ENCODE peak calls at places on chromosome 18, in seven cellular contexts. One of them, this sample, is unnamed.
A peak's percentile ranks its signal among the peaks of the same experiment; 100 is the strongest.

GRCh38 chr18:75205760-75206109 is 3.2 kb downstream of the PTGR3 start:
- DNase-seq in adrenal gland: no peak
- DNase-seq in Right ventricle myocardium superior: no peak
- DNase-seq in stimulated activated CD8-positive, alpha-beta memory T cell treated with anti-CD3 and anti-CD28 coated beads, Interleukin-7, amount 100 ng/mL, for 1 hour: no peak
- DNase-seq in NT2/D1: no peak
- DNase-seq in stimulated activated CD4-positive, alpha-beta T cell treated with anti-CD3 and anti-CD28 coated beads, TNF-alpha, amount 100 ng/mL, for 1 hour: no peak
- DNase-seq in cardiac fibroblast: no peak
- DNase-seq in this sample: no peak

GRCh38 chr18:23784811-23785245 is 95.6 kb downstream of the LAMA3 start:
- DNase-seq in NT2/D1: no peak
- DNase-seq in adrenal gland: no peak
- DNase-seq in stimulated activated CD8-positive, alpha-beta memory T cell treated with anti-CD3 and anti-CD28 coated beads, Interleukin-7, amount 100 ng/mL, for 1 hour: no peak
- DNase-seq in cardiac fibroblast: peak; percentile 66
- DNase-seq in Right ventricle myocardium superior: no peak
- DNase-seq in stimulated activated CD4-positive, alpha-beta T cell treated with anti-CD3 and anti-CD28 coated beads, TNF-alpha, amount 100 ng/mL, for 1 hour: no peak
- DNase-seq in this sample: no peak

GRCh38 chr18:48742304-48742703 is 203.5 kb downstream of the CTIF start:
- DNase-seq in cardiac fibroblast: no peak
- DNase-seq in NT2/D1: no peak
- DNase-seq in adrenal gland: no peak
- DNase-seq in stimulated activated CD8-positive, alpha-beta memory T cell treated with anti-CD3 and anti-CD28 coated beads, Interleukin-7, amount 100 ng/mL, for 1 hour: no peak
- DNase-seq in Right ventricle myocardium superior: peak; percentile 59
- DNase-seq in stimulated activated CD4-positive, alpha-beta T cell treated with anti-CD3 and anti-CD28 coated beads, TNF-alpha, amount 100 ng/mL, for 1 hour: no peak
- DNase-seq in this sample: no peak

GRCh38 chr18:63367241-63367953 is 391 bp upstream of the KDSR start:
- DNase-seq in stimulated activated CD4-positive, alpha-beta T cell treated with anti-CD3 and anti-CD28 coated beads, TNF-alpha, amount 100 ng/mL, for 1 hour: peak; percentile 76
- DNase-seq in stimulated activated CD8-positive, alpha-beta memory T cell treated with anti-CD3 and anti-CD28 coated beads, Interleukin-7, amount 100 ng/mL, for 1 hour: peak; percentile 54
- DNase-seq in adrenal gland: peak; percentile 97
- DNase-seq in Right ventricle myocardium superior: peak; percentile 97
- DNase-seq in NT2/D1: peak; percentile 85
- DNase-seq in cardiac fibroblast: peak; percentile 99
- DNase-seq in this sample: peak; percentile 90

GRCh38 chr18:79940814-79941472 is 10.5 kb downstream of the SLC66A2 start:
- DNase-seq in adrenal gland: no peak
- DNase-seq in Right ventricle myocardium superior: no peak
- DNase-seq in cardiac fibroblast: no peak
- DNase-seq in stimulated activated CD8-positive, alpha-beta memory T cell treated with anti-CD3 and anti-CD28 coated beads, Interleukin-7, amount 100 ng/mL, for 1 hour: no peak
- DNase-seq in NT2/D1: no peak
- DNase-seq in stimulated activated CD4-positive, alpha-beta T cell treated with anti-CD3 and anti-CD28 coated beads, TNF-alpha, amount 100 ng/mL, for 1 hour: no peak
- DNase-seq in this sample: no peak

GRCh38 chr18:12880532-12880892 is 3.5 kb downstream of the PTPN2 start:
- DNase-seq in stimulated activated CD4-positive, alpha-beta T cell treated with anti-CD3 and anti-CD28 coated beads, TNF-alpha, amount 100 ng/mL, for 1 hour: no peak
- DNase-seq in stimulated activated CD8-positive, alpha-beta memory T cell treated with anti-CD3 and anti-CD28 coated beads, Interleukin-7, amount 100 ng/mL, for 1 hour: no peak
- DNase-seq in Right ventricle myocardium superior: no peak
- DNase-seq in adrenal gland: no peak
- DNase-seq in cardiac fibroblast: no peak
- DNase-seq in NT2/D1: no peak
- DNase-seq in this sample: no peak

GRCh38 chr18:33573193-33573592 is 4.8 kb upstream of the ASXL3 start:
- DNase-seq in Right ventricle myocardium superior: no peak
- DNase-seq in stimulated activated CD4-positive, alpha-beta T cell treated with anti-CD3 and anti-CD28 coated beads, TNF-alpha, amount 100 ng/mL, for 1 hour: no peak
- DNase-seq in stimulated activated CD8-positive, alpha-beta memory T cell treated with anti-CD3 and anti-CD28 coated beads, Interleukin-7, amount 100 ng/mL, for 1 hour: no peak
- DNase-seq in NT2/D1: no peak
- DNase-seq in adrenal gland: no peak
- DNase-seq in cardiac fibroblast: no peak
- DNase-seq in this sample: no peak

GRCh38 chr18:48785686-48786470 is 164.9 kb downstream of the SMAD7 start:
- DNase-seq in stimulated activated CD4-positive, alpha-beta T cell treated with anti-CD3 and anti-CD28 coated beads, TNF-alpha, amount 100 ng/mL, for 1 hour: no peak
- DNase-seq in adrenal gland: no peak
- DNase-seq in Right ventricle myocardium superior: peak; percentile 18
- DNase-seq in cardiac fibroblast: no peak
- DNase-seq in NT2/D1: no peak
- DNase-seq in stimulated activated CD8-positive, alpha-beta memory T cell treated with anti-CD3 and anti-CD28 coated beads, Interleukin-7, amount 100 ng/mL, for 1 hour: no peak
- DNase-seq in this sample: no peak

GRCh38 chr18:24369420-24369819 is 28.2 kb downstream of the OSBPL1A start:
- DNase-seq in stimulated activated CD4-positive, alpha-beta T cell treated with anti-CD3 and anti-CD28 coated beads, TNF-alpha, amount 100 ng/mL, for 1 hour: no peak
- DNase-seq in NT2/D1: no peak
- DNase-seq in Right ventricle myocardium superior: no peak
- DNase-seq in adrenal gland: no peak
- DNase-seq in cardiac fibroblast: peak; percentile 14
- DNase-seq in stimulated activated CD8-positive, alpha-beta memory T cell treated with anti-CD3 and anti-CD28 coated beads, Interleukin-7, amount 100 ng/mL, for 1 hour: no peak
- DNase-seq in this sample: no peak

GRCh38 chr18:54950221-54950620 is 9.0 kb downstream of the CCDC68 start:
- DNase-seq in NT2/D1: no peak
- DNase-seq in adrenal gland: no peak
- DNase-seq in cardiac fibroblast: no peak
- DNase-seq in stimulated activated CD8-positive, alpha-beta memory T cell treated with anti-CD3 and anti-CD28 coated beads, Interleukin-7, amount 100 ng/mL, for 1 hour: no peak
- DNase-seq in stimulated activated CD4-positive, alpha-beta T cell treated with anti-CD3 and anti-CD28 coated beads, TNF-alpha, amount 100 ng/mL, for 1 hour: no peak
- DNase-seq in Right ventricle myocardium superior: no peak
- DNase-seq in this sample: no peak

GRCh38 chr18:10153924-10154635 is 240.3 kb downstream of the VAPA start:
- DNase-seq in adrenal gland: no peak
- DNase-seq in Right ventricle myocardium superior: no peak
- DNase-seq in NT2/D1: no peak
- DNase-seq in stimulated activated CD8-positive, alpha-beta memory T cell treated with anti-CD3 and anti-CD28 coated beads, Interleukin-7, amount 100 ng/mL, for 1 hour: no peak
- DNase-seq in stimulated activated CD4-positive, alpha-beta T cell treated with anti-CD3 and anti-CD28 coated beads, TNF-alpha, amount 100 ng/mL, for 1 hour: no peak
- DNase-seq in cardiac fibroblast: no peak
- DNase-seq in this sample: no peak

GRCh38 chr18:136433-136832 is 21.9 kb upstream of the USP14 start:
- DNase-seq in cardiac fibroblast: no peak
- DNase-seq in stimulated activated CD8-positive, alpha-beta memory T cell treated with anti-CD3 and anti-CD28 coated beads, Interleukin-7, amount 100 ng/mL, for 1 hour: no peak
- DNase-seq in stimulated activated CD4-positive, alpha-beta T cell treated with anti-CD3 and anti-CD28 coated beads, TNF-alpha, amount 100 ng/mL, for 1 hour: no peak
- DNase-seq in NT2/D1: no peak
- DNase-seq in adrenal gland: no peak
- DNase-seq in Right ventricle myocardium superior: no peak
- DNase-seq in this sample: no peak

GRCh38 chr18:22363867-22364463 is 53.8 kb downstream of the CTAGE1 start:
- DNase-seq in cardiac fibroblast: peak; percentile 62
- DNase-seq in stimulated activated CD8-positive, alpha-beta memory T cell treated with anti-CD3 and anti-CD28 coated beads, Interleukin-7, amount 100 ng/mL, for 1 hour: no peak
- DNase-seq in Right ventricle myocardium superior: no peak
- DNase-seq in NT2/D1: no peak
- DNase-seq in stimulated activated CD4-positive, alpha-beta T cell treated with anti-CD3 and anti-CD28 coated beads, TNF-alpha, amount 100 ng/mL, for 1 hour: no peak
- DNase-seq in adrenal gland: no peak
- DNase-seq in this sample: no peak

GRCh38 chr18:23884712-23885375 is 129.7 kb upstream of the TTC39C start:
- DNase-seq in NT2/D1: no peak
- DNase-seq in stimulated activated CD8-positive, alpha-beta memory T cell treated with anti-CD3 and anti-CD28 coated beads, Interleukin-7, amount 100 ng/mL, for 1 hour: no peak
- DNase-seq in cardiac fibroblast: no peak
- DNase-seq in Right ventricle myocardium superior: no peak
- DNase-seq in stimulated activated CD4-positive, alpha-beta T cell treated with anti-CD3 and anti-CD28 coated beads, TNF-alpha, amount 100 ng/mL, for 1 hour: no peak
- DNase-seq in adrenal gland: no peak
- DNase-seq in this sample: no peak

GRCh38 chr18:61882296-61883004 is 10.4 kb downstream of the RNF152 start:
- DNase-seq in NT2/D1: no peak
- DNase-seq in stimulated activated CD4-positive, alpha-beta T cell treated with anti-CD3 and anti-CD28 coated beads, TNF-alpha, amount 100 ng/mL, for 1 hour: no peak
- DNase-seq in stimulated activated CD8-positive, alpha-beta memory T cell treated with anti-CD3 and anti-CD28 coated beads, Interleukin-7, amount 100 ng/mL, for 1 hour: no peak
- DNase-seq in cardiac fibroblast: no peak
- DNase-seq in Right ventricle myocardium superior: no peak
- DNase-seq in adrenal gland: no peak
- DNase-seq in this sample: no peak

GRCh38 chr18:76521367-76521766 is 26.3 kb upstream of the ZNF516 start:
- DNase-seq in adrenal gland: no peak
- DNase-seq in stimulated activated CD8-positive, alpha-beta memory T cell treated with anti-CD3 and anti-CD28 coated beads, Interleukin-7, amount 100 ng/mL, for 1 hour: no peak
- DNase-seq in stimulated activated CD4-positive, alpha-beta T cell treated with anti-CD3 and anti-CD28 coated beads, TNF-alpha, amount 100 ng/mL, for 1 hour: no peak
- DNase-seq in cardiac fibroblast: no peak
- DNase-seq in NT2/D1: no peak
- DNase-seq in Right ventricle myocardium superior: no peak
- DNase-seq in this sample: no peak

This sample was measured in iPS DF 6.9.